ENCODE peak calls at places on chromosomes 5 and 9, in six cellular contexts. Y is GM23338, R is choroid plexus epithelial cell, V is astrocyte of the cerebellum, K is mesothelial cell of epicardium, S is MM.1S. M is an unnamed sample.

GRCh38 chr5:56159521-56159947 is 73.6 kb downstream of the ANKRD55 start:
- DNase-seq in R (peak), Y (no peak), S (no peak), K (no peak), V (no peak), M (peak)

GRCh38 chr9:123929870-123930831 is at the start of gene DENND1A:
- DNase-seq in K (peak), S (peak), Y (peak), V (peak), R (peak), M (peak)

GRCh38 chr5:159059722-159060121 is 40.0 kb downstream of the EBF1 start:
- DNase-seq in S (no peak), V (no peak), R (no peak), K (no peak), Y (no peak), M (no peak)

GRCh38 chr5:58582411-58583393 is at the start of gene RAB3C:
- DNase-seq in Y (peak), R (peak), V (peak), S (peak), K (peak), M (peak)

GRCh38 chr5:75053286-75054109 is 1.1 kb upstream of the GCNT4 start:
- DNase-seq in R (peak), Y (peak), S (peak), V (no peak), K (peak), M (no peak)

GRCh38 chr5:179118338-179118737 is 58.2 kb downstream of the ZNF354C start:
- DNase-seq in Y (no peak), S (no peak), K (no peak), R (no peak), V (no peak), M (no peak)

GRCh38 chr5:64074533-64074932 is 91.1 kb upstream of the RNF180 start:
- DNase-seq in V (no peak), Y (peak), S (peak), K (no peak), R (peak), M (no peak)

GRCh38 chr5:10354048-10354872 is 765 bp downstream of the MARCHF6 start:
- DNase-seq in S (peak), K (peak), V (no peak), Y (peak), R (peak), M (no peak)

GRCh38 chr5:143311428-143311827 is 92.1 kb downstream of the NR3C1 start:
- DNase-seq in R (peak), Y (peak), S (no peak), V (no peak), K (no peak), M (no peak)

GRCh38 chr9:107158321-107158720 is 124.8 kb upstream of the RAD23B start:
- DNase-seq in S (no peak), K (no peak), V (peak), Y (peak), R (peak), M (no peak)

GRCh38 chr5:9782806-9783560 is 152.8 kb upstream of the TAS2R1 start:
- DNase-seq in Y (peak), V (no peak), R (peak), S (no peak), K (no peak), M (no peak)

GRCh38 chr5:92777421-92777820 is 803.6 kb downstream of the NR2F1-AS1 start:
- DNase-seq in V (no peak), R (no peak), Y (peak), S (no peak), K (no peak), M (no peak)

GRCh38 chr5:142171270-142171669 is 62.7 kb downstream of the NDFIP1 start:
- DNase-seq in V (no peak), K (no peak), Y (peak), S (no peak), R (no peak), M (no peak)

GRCh38 chr5:79829260-79829659 is 139.6 kb downstream of the CMYA5 start:
- DNase-seq in S (no peak), R (peak), Y (peak), V (no peak), K (no peak), M (no peak)
- TF ChIP-seq CTCF in S (no peak), R (peak), Y (peak), V (peak), K (no peak), M (no peak)

GRCh38 chr9:92706218-92706940 is 36.4 kb upstream of the IPPK start:
- DNase-seq in Y (peak), R (peak), S (peak), K (no peak), V (no peak), M (no peak)
- TF ChIP-seq CTCF in Y (peak), R (peak), S (peak), K (no peak), V (no peak), M (no peak)

GRCh38 chr5:126561908-126562307 is 33.1 kb downstream of the ALDH7A1 start:
- DNase-seq in S (no peak), R (peak), Y (no peak), V (no peak), K (no peak), M (no peak)
- TF ChIP-seq CTCF in S (peak), R (peak), Y (no peak), V (no peak), K (no peak), M (no peak)

DNA sequence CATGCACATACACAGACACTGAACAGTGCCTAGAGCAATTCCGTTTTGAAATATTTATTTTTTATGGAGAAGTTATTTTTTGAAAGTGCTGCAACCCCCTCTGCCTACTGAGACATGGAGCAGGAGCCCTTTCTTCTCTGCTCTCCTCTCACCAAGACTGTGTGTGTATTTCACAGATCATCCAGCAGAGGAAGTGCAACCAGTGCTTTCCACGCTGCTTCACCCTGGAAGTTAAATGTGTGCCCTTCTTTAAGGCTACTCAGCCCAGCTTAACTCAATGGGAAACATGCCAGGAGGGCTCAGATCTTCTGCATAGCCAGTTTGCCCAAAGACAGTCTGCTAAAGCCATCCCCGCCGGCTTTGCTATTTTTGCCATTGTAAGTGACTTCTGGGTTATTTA is 606.3 kb downstream of the TLE1 start:
- DNase-seq in R (peak), Y (peak), V (no peak), S (no peak), K (no peak), M (no peak)
- TF ChIP-seq CTCF in R (peak), Y (peak), V (peak), S (no peak), K (no peak), M (peak)

DNA sequence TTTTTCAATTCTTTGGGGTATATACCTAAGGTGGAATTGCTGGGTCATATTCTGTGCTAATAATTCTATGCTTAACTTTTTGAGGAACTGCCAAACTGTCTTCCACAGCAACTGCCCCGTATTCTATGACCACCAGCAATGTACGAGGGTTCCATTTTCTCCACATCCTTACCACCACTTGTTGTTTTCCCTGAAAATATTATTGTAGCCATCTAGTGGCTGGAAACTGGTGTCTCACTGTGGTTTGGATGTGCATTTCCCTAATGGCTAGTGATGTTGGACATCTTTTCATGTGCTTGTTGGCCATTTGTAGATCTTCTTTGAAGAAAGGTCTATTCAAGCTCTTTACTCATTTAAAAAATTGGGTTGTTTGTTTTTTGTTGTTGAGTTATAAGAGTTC is 30.7 kb downstream of the MSX2 start:
- DNase-seq in V (no peak), S (no peak), K (no peak), Y (no peak), R (peak), M (no peak)
- TF ChIP-seq CTCF in V (peak), S (no peak), K (no peak), Y (peak), R (peak), M (no peak)

M was measured in CD14-positive monocyte.